ENCODE peak calls at places on chromosomes 5 and 9, in four cellular contexts. B is A549, E is breast epithelium, N is OCI-LY7. S is an unnamed sample.
A peak's percentile ranks its signal among the peaks of the same experiment; 100 is the strongest.

GRCh38 chr5:149791881-149792280 is 61.8 kb downstream of the PPARGC1B start:
- DNase-seq in B (no peak), N (no peak), E (no peak), S (no peak)

GRCh38 chr5:157511656-157512644 is 51.9 kb downstream of the NIPAL4 start:
- DNase-seq in N (no peak), E (peak; percentile 88), B (peak; percentile 86), S (peak; percentile 55)

GRCh38 chr9:25226901-25227686 is 451.1 kb downstream of the TUSC1 start:
- DNase-seq in B (no peak), E (no peak), N (no peak), S (no peak)

GRCh38 chr5:15425802-15426201 is 74.2 kb upstream of the FBXL7 start:
- DNase-seq in N (no peak), B (no peak), E (no peak), S (no peak)

GRCh38 chr5:10658265-10658664 is 94.4 kb downstream of the ANKRD33B start:
- DNase-seq in E (no peak), B (no peak), N (no peak), S (no peak)

GRCh38 chr5:75055727-75056144 is 3.4 kb upstream of the GCNT4 start:
- DNase-seq in E (no peak), N (no peak), B (peak; percentile 14), S (no peak)

GRCh38 chr9:788777-789176 is 52.7 kb upstream of the DMRT1 start:
- DNase-seq in B (no peak), E (no peak), N (no peak), S (no peak)

GRCh38 chr5:178469975-178470692 is 120.1 kb downstream of the COL23A1 start:
- DNase-seq in E (no peak), N (no peak), B (no peak), S (no peak)

GRCh38 chr9:129923589-129923988 is 88.3 kb downstream of the USP20 start:
- DNase-seq in B (no peak), E (no peak), N (no peak), S (no peak)

GRCh38 chr5:80268916-80269315 is 13.1 kb upstream of the SERINC5 start:
- DNase-seq in E (no peak), N (no peak), B (no peak), S (no peak)

GRCh38 chr5:145539201-145539600 is 295.9 kb downstream of the PRELID2 start:
- DNase-seq in E (no peak), N (no peak), B (no peak), S (no peak)

GRCh38 chr9:111604054-111604615 is 4.7 kb upstream of the PTGR1 start:
- DNase-seq in B (no peak), N (no peak), E (no peak), S (no peak)
- H3K27ac ChIP-seq in B (peak overlapping the region; percentile 94), N (no peak overlapping the region), E (no peak overlapping the region), S (no peak overlapping the region)

GRCh38 chr9:34370970-34371880 is 5.5 kb downstream of the MYORG start:
- DNase-seq in B (no peak), E (no peak), N (no peak), S (no peak)
- TF ChIP-seq CTCF in B (no peak), E (no peak), N (no peak), S (no peak)

GRCh38 chr5:151581347-151581746 is 9.8 kb downstream of the FAT2 start:
- DNase-seq in E (no peak), N (no peak), B (no peak), S (no peak)

GRCh38 chr5:151581841-151582583 is 9.1 kb downstream of the FAT2 start:
- DNase-seq in N (no peak), E (no peak), B (no peak), S (no peak)

GRCh38 chr5:151585970-151586369 is 5.2 kb downstream of the FAT2 start:
- DNase-seq in E (peak; percentile 94), B (no peak), N (no peak), S (no peak)

GRCh38 chr5:151580858-151581257 is 10.3 kb downstream of the FAT2 start:
- DNase-seq in E (peak; percentile 42), B (no peak), N (no peak), S (no peak)

DNA sequence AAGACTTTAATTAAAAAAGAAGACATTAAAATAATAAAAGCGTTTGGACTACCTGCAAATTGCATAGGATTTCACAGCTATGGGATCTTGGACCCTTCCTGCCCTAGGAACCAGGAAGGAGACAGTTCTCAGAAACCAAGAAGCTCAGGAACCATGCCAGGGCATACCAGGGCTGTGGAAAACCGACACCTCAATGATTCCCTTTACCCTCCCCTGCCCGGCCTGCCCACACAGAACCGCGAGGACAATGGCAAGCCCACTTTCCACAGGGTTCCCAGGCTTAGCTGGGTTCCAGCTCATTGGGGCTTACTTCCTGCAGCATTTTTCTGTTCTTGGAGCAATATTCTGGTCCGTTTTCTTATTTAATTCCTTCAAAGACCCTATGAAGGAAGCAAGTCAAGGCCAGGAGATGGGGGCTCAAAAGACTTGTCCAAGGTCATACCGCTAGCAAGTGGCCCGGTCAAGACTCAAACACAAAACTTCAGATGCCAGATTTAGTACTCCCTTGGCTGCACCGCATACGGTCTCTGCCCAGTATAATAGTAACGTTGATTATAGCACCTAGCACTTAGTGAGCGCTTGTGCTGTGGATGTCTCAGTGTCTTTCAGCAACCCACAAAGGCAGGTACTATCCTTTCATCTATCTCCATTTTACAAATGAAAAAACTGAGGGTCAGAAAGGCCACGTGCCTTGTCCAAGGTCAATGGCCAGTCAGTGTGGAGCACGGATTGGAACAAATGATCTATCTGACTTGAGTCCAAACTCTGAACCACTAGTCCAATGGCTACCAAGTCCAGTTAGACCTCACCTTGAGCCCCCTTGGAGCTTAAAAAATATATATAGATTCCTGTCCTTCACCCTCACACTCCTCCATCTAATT is 6.8 kb downstream of the FAT2 start:
- DNase-seq in E (peak; percentile 79), N (no peak), B (no peak), S (no peak)
- H3K27ac ChIP-seq in E (peak overlapping the region; percentile 73), N (no peak overlapping the region), B (no peak overlapping the region), S (no peak overlapping the region)

DNA sequence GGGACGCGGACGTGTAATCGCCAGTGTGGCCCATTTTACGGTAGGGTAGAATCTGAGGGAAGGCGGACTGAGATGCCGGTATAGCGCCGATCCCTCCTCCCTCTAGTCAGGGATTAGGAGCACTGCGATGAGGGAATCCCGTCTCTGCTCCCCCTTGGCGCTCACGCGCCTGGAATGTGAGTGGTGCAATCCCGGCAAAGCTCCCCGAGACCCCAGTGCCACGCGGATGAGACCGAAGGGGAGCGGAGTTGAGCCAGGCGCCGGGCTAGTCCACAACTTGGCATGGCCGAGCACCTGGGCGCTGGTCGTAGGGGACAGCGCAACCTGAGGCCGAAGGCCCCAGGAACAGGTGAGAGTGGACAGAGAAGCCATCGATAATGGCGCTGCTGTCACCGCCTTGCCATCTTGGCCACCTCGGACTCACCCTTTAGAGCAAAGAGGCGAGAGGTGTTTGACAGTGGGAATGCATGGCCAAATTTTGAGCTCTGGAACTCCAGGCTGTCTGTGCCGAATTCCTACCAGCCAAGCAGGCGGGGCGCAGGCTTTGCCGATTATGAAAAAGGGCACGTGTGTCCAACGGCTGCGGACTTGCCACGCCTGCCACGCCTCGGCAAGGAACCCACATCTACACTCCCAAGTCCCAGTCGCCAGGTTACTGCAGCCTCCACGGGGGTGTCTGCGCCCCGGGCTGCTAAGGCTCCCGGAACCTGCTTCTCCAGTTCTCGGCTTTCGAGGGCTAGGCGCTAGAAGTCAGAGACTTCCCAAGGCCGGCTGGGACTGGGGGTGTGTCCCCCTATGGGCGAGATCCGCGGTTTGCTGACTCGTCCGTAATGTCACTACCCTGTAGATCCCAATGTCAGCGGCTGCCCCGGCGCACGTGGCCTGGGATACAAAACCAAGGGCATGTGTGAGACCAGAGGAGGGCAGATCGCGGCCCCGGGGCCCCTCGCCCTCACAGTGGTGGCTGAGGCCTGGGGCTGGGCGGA is 2.6 kb downstream of the NPR3 start:
- DNase-seq in E (no peak), N (no peak), B (no peak), S (no peak)
- TF ChIP-seq CTCF in E (no peak), N (no peak), B (no peak), S (no peak)

DNA sequence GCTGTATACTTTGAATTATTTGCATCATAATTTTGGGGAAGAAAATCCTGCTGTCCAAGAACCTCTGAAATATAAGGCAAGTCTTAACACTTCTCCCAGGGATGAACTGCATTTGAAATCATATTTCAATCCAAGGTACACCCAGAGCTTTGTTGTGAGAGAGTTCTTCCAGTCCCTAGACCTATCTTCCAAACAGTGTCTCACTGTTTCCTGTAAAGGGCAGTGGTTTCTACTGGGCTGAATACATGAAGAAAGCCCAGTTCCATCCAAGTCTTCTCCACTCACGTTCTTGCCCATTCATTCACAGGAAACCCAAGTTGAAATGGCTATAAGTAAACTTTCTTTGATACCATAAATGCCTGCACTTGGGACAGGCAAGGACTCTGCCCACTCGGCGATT is 108.3 kb upstream of the LHFPL2 start:
- DNase-seq in E (no peak), B (no peak), N (no peak), S (no peak)
- H3K27ac ChIP-seq in E (peak overlapping the region; percentile 54), B (peak overlapping the region; percentile 44), N (no peak overlapping the region), S (no peak overlapping the region)

DNA sequence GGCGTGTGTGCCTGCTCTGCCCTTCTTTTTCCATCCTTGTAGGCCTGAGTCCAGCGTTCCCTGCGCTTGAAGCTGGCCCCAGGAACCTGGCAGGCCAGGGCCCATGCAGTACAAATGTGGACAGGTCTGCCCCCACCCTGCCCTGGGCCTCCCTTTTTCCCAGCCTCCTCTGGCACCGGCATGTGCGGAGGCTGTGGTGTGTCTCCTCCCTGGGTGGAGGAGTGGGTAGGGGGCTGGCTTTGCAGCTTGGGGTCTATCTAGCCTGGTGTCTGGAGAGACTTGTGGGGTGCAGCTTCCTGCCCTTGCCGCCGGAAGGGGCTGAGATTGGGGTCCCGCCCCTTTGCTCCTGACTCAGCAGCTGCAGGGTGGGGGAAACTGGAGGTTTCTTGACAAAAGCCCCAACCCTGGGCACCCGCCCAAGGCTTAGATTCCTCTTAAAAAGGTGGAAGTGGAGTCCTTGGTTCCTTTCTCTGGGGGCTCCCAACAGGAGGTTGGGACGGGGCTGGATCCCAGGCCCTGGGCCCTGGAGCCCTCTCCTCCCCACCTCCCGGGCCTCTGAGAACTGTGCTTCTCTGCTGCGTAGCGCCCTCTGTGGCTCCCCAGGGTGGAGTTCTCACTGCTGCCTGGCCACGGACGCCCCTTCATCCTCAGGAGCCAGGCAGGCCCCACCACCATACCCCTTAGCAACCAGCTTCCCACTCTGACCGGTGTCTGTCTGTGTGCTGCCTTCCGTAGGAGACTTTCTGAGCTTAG is 18.0 kb downstream of the RXRA start:
- DNase-seq in N (no peak), E (no peak), B (no peak), S (no peak)
- TF ChIP-seq CTCF in N (peak; percentile 16), E (no peak), B (no peak), S (no peak)

DNA sequence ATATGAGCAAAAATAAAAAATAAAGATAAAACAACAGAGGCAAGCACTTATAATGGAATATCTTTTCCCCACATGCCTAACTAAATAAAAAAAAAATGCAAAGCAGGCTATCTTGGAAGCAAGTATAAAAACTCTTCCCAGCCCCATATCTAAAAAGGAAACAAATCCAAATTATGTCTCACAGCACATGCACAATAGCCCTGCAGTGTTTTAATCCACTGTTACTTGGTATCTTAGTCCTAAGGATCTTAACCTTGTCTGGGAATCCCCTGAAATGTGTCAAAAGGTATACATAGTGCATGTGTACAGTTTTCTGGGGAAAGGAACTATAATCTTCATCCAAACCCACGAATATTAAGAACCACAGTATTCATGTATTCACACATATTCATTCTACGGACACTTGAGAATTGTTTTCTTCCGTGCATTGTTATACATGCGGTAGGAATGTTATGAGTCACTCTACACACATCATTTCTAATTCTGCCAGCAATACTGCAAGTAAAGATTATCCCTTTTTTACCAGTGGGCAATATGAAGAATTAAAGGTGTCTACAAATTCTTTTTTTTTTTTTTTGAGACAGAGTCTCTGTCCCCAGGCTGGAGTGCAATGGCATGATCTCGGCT is 47.8 kb upstream of the SNX2 start:
- DNase-seq in E (no peak), N (no peak), B (peak; percentile 27), S (no peak)
- H3K27ac ChIP-seq in E (no peak overlapping the region), N (no peak overlapping the region), B (no peak overlapping the region), S (no peak overlapping the region)

GRCh38 chr5:4640793-4641192 is 499.3 kb upstream of the ADAMTS16 start:
- DNase-seq in B (no peak), N (no peak), E (no peak), S (no peak)
- TF ChIP-seq CTCF in B (no peak), N (no peak), E (no peak), S (no peak)

S was measured in body of pancreas.